ENCODE peak calls at places on chromosome 16, in nine cellular contexts. One of them, this sample, is unnamed.

GRCh38 chr16:81524382-81524781 is 79.8 kb downstream of the CMIP start:
- DNase-seq in transverse colon: no peak
- DNase-seq in sigmoid colon: no peak
- DNase-seq in GM12878: no peak
- DNase-seq in heart left ventricle: no peak
- DNase-seq in GM12892: no peak
- DNase-seq in ovary: no peak
- DNase-seq in adrenal gland: no peak
- DNase-seq in IMR-90: no peak
- DNase-seq in this sample: no peak

GRCh38 chr16:70460737-70461261 is 6.4 kb downstream of the FCSK start:
- DNase-seq in IMR-90: peak
- DNase-seq in ovary: no peak
- DNase-seq in GM12878: no peak
- DNase-seq in GM12892: no peak
- DNase-seq in heart left ventricle: no peak
- DNase-seq in transverse colon: no peak
- DNase-seq in sigmoid colon: no peak
- DNase-seq in adrenal gland: no peak
- DNase-seq in this sample: no peak

GRCh38 chr16:5668553-5668952 is 571.0 kb upstream of the EEF2KMT start:
- DNase-seq in GM12878: no peak
- DNase-seq in IMR-90: no peak
- DNase-seq in heart left ventricle: no peak
- DNase-seq in ovary: no peak
- DNase-seq in sigmoid colon: no peak
- DNase-seq in transverse colon: no peak
- DNase-seq in adrenal gland: no peak
- DNase-seq in GM12892: no peak
- DNase-seq in this sample: no peak

GRCh38 chr16:66372078-66372897 is 5.8 kb downstream of the CDH5 start:
- DNase-seq in heart left ventricle: no peak
- DNase-seq in sigmoid colon: peak
- DNase-seq in adrenal gland: no peak
- DNase-seq in GM12892: no peak
- DNase-seq in transverse colon: no peak
- DNase-seq in GM12878: no peak
- DNase-seq in ovary: no peak
- DNase-seq in IMR-90: no peak
- DNase-seq in this sample: no peak

GRCh38 chr16:81697886-81698635 is 81.0 kb upstream of the PLCG2 start:
- DNase-seq in heart left ventricle: peak
- DNase-seq in transverse colon: no peak
- DNase-seq in adrenal gland: no peak
- DNase-seq in sigmoid colon: no peak
- DNase-seq in ovary: no peak
- DNase-seq in IMR-90: no peak
- DNase-seq in GM12878: no peak
- DNase-seq in GM12892: no peak
- DNase-seq in this sample: no peak

GRCh38 chr16:56424791-56425438 is 430 bp downstream of the AMFR start:
- DNase-seq in ovary: peak
- DNase-seq in IMR-90: no peak
- DNase-seq in heart left ventricle: peak
- DNase-seq in GM12878: no peak
- DNase-seq in transverse colon: peak
- DNase-seq in GM12892: peak
- DNase-seq in sigmoid colon: peak
- DNase-seq in adrenal gland: peak
- DNase-seq in this sample: peak

GRCh38 chr16:75322706-75323105 is 71.3 kb upstream of the BCAR1 start:
- DNase-seq in ovary: no peak
- DNase-seq in GM12892: no peak
- DNase-seq in adrenal gland: no peak
- DNase-seq in sigmoid colon: no peak
- DNase-seq in GM12878: no peak
- DNase-seq in heart left ventricle: no peak
- DNase-seq in transverse colon: no peak
- DNase-seq in IMR-90: peak
- DNase-seq in this sample: no peak

GRCh38 chr16:86680137-86680536 is 101.8 kb downstream of the FOXL1 start:
- DNase-seq in sigmoid colon: peak
- DNase-seq in ovary: no peak
- DNase-seq in heart left ventricle: peak
- DNase-seq in transverse colon: no peak
- DNase-seq in adrenal gland: no peak
- DNase-seq in GM12892: no peak
- DNase-seq in IMR-90: peak
- DNase-seq in GM12878: no peak
- DNase-seq in this sample: no peak

GRCh38 chr16:48126801-48127644 is 28.8 kb downstream of the ABCC12 start:
- DNase-seq in GM12892: no peak
- DNase-seq in heart left ventricle: no peak
- DNase-seq in sigmoid colon: no peak
- DNase-seq in IMR-90: peak
- DNase-seq in adrenal gland: no peak
- DNase-seq in ovary: no peak
- DNase-seq in GM12878: no peak
- DNase-seq in transverse colon: no peak
- DNase-seq in this sample: no peak

GRCh38 chr16:19886061-19886792 is 1.6 kb upstream of the GPRC5B start:
- DNase-seq in IMR-90: peak
- DNase-seq in ovary: peak
- DNase-seq in adrenal gland: peak
- DNase-seq in heart left ventricle: peak
- DNase-seq in transverse colon: peak
- DNase-seq in GM12878: peak
- DNase-seq in sigmoid colon: peak
- DNase-seq in GM12892: peak
- DNase-seq in this sample: peak

DNA sequence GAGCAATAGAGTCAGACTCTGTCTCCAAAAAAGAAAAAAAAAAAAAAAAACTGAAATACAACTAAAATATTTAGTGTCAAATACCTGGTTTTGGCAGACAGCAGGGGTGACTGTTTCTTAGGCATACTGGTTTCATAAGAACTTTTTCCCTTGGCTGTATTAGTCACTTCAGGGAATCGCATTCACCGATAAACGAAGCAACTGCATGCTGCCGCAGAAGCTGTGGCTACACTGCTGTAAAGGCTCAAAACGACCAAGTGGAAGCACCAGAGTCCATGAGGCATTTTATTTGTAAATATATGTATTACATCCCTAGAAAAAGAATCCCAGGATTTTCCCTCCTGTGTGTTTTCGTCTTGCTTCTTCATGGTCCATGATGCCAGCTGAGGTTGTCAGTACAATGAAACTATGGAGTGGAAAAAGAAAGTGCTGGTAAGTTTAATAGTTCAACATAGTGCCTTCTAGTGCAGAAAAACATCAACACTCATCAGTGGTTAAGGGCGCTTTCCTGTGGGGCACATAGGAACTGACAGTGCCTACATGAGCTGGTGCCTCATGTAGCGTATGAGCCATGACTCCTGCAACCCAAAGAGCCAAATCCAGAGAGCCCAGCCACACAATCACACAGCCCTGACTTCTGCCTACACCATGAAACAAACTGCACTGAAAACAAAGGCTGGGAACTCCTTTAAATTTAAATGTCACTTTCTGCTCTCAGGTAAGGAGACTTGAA is 7.3 kb downstream of the RPS15A start:
- DNase-seq in GM12878: no peak
- DNase-seq in ovary: no peak
- DNase-seq in adrenal gland: no peak
- DNase-seq in transverse colon: no peak
- DNase-seq in heart left ventricle: no peak
- DNase-seq in sigmoid colon: no peak
- DNase-seq in GM12892: no peak
- DNase-seq in IMR-90: no peak
- DNase-seq in this sample: no peak
- TF ChIP-seq POLR2A in GM12878: peak
- TF ChIP-seq POLR2A in ovary: no peak
- TF ChIP-seq POLR2A in adrenal gland: no peak
- TF ChIP-seq POLR2A in transverse colon: no peak
- TF ChIP-seq POLR2A in heart left ventricle: no peak
- TF ChIP-seq POLR2A in sigmoid colon: no peak
- TF ChIP-seq POLR2A in GM12892: no peak
- TF ChIP-seq POLR2A in IMR-90: no peak
- TF ChIP-seq POLR2A in this sample: no peak

DNA sequence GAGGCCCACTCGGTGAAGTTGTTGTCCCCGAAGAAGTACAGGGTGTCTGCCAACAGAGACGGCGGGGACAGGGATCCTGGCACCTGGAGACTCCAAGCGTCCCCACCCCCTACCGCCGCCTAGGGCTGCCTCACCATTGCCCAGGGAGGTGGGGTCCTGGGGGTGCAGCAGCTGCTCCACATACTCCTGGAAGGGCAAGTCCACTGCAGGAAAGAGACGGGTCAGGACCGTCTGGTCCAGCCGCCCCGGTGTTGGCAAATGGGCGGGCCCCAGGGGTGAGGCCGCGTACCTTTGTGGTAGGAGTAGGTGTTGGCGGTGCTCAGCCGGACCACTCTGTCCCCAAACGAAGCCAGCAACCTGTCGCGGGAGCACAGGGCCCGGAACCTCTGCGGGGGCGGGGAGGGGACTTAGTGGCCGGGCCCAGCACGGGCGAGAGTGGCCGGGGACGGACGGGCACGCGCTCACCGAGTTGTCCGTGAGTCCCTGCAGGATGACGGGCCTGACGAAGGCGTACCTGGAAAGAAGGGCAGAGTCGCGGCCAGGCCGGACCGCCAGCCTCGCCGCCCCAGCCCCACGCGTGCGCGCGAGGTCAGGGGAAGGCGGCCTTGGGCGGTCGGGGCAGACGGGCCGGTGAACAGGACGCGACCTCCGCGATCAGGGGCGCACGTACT is 603 bp downstream of the JMJD8 start:
- DNase-seq in ovary: peak
- DNase-seq in sigmoid colon: no peak
- DNase-seq in IMR-90: no peak
- DNase-seq in adrenal gland: no peak
- DNase-seq in GM12878: no peak
- DNase-seq in transverse colon: no peak
- DNase-seq in heart left ventricle: peak
- DNase-seq in GM12892: no peak
- DNase-seq in this sample: peak
- TF ChIP-seq POLR2A in ovary: no peak
- TF ChIP-seq POLR2A in sigmoid colon: no peak
- TF ChIP-seq POLR2A in IMR-90: no peak
- TF ChIP-seq POLR2A in adrenal gland: no peak
- TF ChIP-seq POLR2A in GM12878: no peak
- TF ChIP-seq POLR2A in transverse colon: peak
- TF ChIP-seq POLR2A in heart left ventricle: no peak
- TF ChIP-seq POLR2A in GM12892: no peak
- TF ChIP-seq POLR2A in this sample: no peak

GRCh38 chr16:30570621-30571443 is 682 bp downstream of the ZNF688 start:
- DNase-seq in GM12878: no peak
- DNase-seq in heart left ventricle: no peak
- DNase-seq in ovary: peak
- DNase-seq in GM12892: no peak
- DNase-seq in sigmoid colon: peak
- DNase-seq in adrenal gland: no peak
- DNase-seq in IMR-90: peak
- DNase-seq in transverse colon: no peak
- DNase-seq in this sample: no peak

GRCh38 chr16:30574678-30575077 is 3.2 kb upstream of the ZNF688 start:
- DNase-seq in heart left ventricle: no peak
- DNase-seq in sigmoid colon: no peak
- DNase-seq in adrenal gland: no peak
- DNase-seq in IMR-90: no peak
- DNase-seq in GM12892: no peak
- DNase-seq in GM12878: no peak
- DNase-seq in ovary: no peak
- DNase-seq in transverse colon: no peak
- DNase-seq in this sample: no peak

GRCh38 chr16:30567991-30568638 is 3.4 kb downstream of the ZNF688 start:
- DNase-seq in heart left ventricle: no peak
- DNase-seq in GM12892: peak
- DNase-seq in transverse colon: peak
- DNase-seq in IMR-90: peak
- DNase-seq in adrenal gland: no peak
- DNase-seq in ovary: no peak
- DNase-seq in sigmoid colon: no peak
- DNase-seq in GM12878: peak
- DNase-seq in this sample: no peak

GRCh38 chr16:30569746-30570325 is 1.7 kb downstream of the ZNF688 start:
- DNase-seq in GM12892: no peak
- DNase-seq in IMR-90: no peak
- DNase-seq in heart left ventricle: no peak
- DNase-seq in sigmoid colon: no peak
- DNase-seq in GM12878: no peak
- DNase-seq in ovary: peak
- DNase-seq in transverse colon: no peak
- DNase-seq in adrenal gland: no peak
- DNase-seq in this sample: no peak

DNA sequence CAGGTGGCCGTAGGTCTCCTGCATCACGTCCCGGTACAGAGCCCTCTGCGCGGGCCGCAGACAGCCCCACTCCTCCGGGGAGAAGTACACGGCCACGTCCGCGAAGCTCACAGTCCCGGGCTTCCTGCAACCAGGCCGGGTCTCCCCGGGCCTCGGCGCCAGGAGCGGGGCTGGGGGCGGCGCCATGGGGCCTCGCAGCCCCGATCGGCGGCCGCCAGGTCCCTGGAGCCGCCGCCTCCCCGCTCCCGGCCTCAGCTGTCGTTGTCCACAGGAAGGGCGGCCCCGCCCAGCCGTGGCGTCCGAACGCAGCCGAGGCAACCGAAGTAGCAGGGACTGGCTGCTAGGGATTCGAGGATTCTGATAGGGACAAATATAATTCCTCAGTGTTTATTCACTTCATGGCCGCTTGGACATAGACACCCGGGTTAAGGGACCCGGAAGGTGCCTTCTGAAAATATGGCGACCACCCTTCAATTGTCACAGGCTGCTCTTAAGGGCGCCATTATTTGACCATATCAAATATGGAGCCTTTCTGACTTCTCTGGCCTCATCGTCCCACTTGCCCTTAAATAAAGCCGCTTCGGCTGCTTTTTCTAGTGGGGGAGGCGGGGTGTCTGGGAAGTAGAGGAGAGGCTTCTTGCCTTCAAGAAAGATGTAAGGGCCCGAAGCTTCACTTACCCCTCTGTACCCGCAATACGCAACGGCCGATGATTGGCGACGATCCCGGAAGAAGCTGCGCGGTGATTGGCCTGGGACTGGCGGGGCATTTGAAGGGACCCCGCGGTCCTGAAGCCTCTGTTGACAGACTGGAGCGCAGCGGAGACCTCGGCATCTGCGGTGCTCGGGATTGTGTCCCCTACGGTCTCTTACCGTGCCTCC is at the start of gene ZNF688:
- DNase-seq in transverse colon: peak
- DNase-seq in sigmoid colon: peak
- DNase-seq in GM12878: peak
- DNase-seq in IMR-90: peak
- DNase-seq in heart left ventricle: peak
- DNase-seq in GM12892: peak
- DNase-seq in ovary: peak
- DNase-seq in adrenal gland: peak
- DNase-seq in this sample: peak
- TF ChIP-seq POLR2A in transverse colon: peak
- TF ChIP-seq POLR2A in sigmoid colon: peak
- TF ChIP-seq POLR2A in GM12878: peak
- TF ChIP-seq POLR2A in IMR-90: no peak
- TF ChIP-seq POLR2A in heart left ventricle: peak
- TF ChIP-seq POLR2A in GM12892: peak
- TF ChIP-seq POLR2A in ovary: peak
- TF ChIP-seq POLR2A in adrenal gland: peak
- TF ChIP-seq POLR2A in this sample: peak

GRCh38 chr16:22694887-22695382 is 119.0 kb upstream of the HS3ST2 start:
- DNase-seq in GM12878: no peak
- DNase-seq in heart left ventricle: peak
- DNase-seq in sigmoid colon: peak
- DNase-seq in transverse colon: peak
- DNase-seq in ovary: no peak
- DNase-seq in IMR-90: peak
- DNase-seq in GM12892: no peak
- DNase-seq in adrenal gland: no peak
- DNase-seq in this sample: no peak
- TF ChIP-seq POLR2A in GM12878: no peak
- TF ChIP-seq POLR2A in heart left ventricle: no peak
- TF ChIP-seq POLR2A in sigmoid colon: no peak
- TF ChIP-seq POLR2A in transverse colon: no peak
- TF ChIP-seq POLR2A in ovary: no peak
- TF ChIP-seq POLR2A in IMR-90: no peak
- TF ChIP-seq POLR2A in GM12892: no peak
- TF ChIP-seq POLR2A in adrenal gland: no peak
- TF ChIP-seq POLR2A in this sample: no peak

This sample was measured in erythroblast.